ENCODE peak calls at places on chromosomes 16 and 17, in four cellular contexts. Y is neuronal stem cell; V is activated CD8-positive, alpha-beta T cell treated with anti-CD3 and anti-CD28 coated beads, Interleukin-2, amount 10 ng/mL, durations not matched to agents 7 days and 5 days; W is stimulated activated CD8-positive, alpha-beta memory T cell treated with anti-CD3 and anti-CD28 coated beads, Interleukin-7, amount 100 ng/mL, for 1 hour. G is an unnamed sample.

GRCh38 chr17:44915321-44915726 is at the start of gene GFAP:
- DNase-seq in Y (no peak), V (no peak), W (no peak), G (no peak)

GRCh38 chr17:19857640-19858039 is 10.1 kb downstream of the ULK2 start:
- DNase-seq in Y (no peak), V (no peak), W (no peak), G (no peak)

GRCh38 chr17:61849674-61850073 is 13.7 kb downstream of the BRIP1 start:
- DNase-seq in Y (no peak), V (no peak), W (no peak), G (no peak)

GRCh38 chr16:87345721-87346424 is 28.7 kb upstream of the C16orf95 start:
- DNase-seq in Y (no peak), V (no peak), W (no peak), G (no peak)

GRCh38 chr17:82704886-82705285 is 6.4 kb upstream of the RAB40B start:
- DNase-seq in Y (no peak), V (no peak), W (no peak), G (no peak)

GRCh38 chr17:79011451-79012147 is 2.0 kb upstream of the CANT1 start:
- DNase-seq in Y (no peak), V (no peak), W (no peak), G (no peak)

GRCh38 chr17:48460055-48460454 is 30.0 kb upstream of the SKAP1 start:
- DNase-seq in Y (no peak), V (no peak), W (no peak), G (peak; percentile 40)

GRCh38 chr16:84616515-84616914 is 1.4 kb downstream of the COTL1 start:
- DNase-seq in Y (no peak), V (peak; percentile 51), W (no peak), G (peak; percentile 42)

G was measured in KBM-7.